ENCODE peak calls at places on chromosomes 16 and 17, in six cellular contexts. B is fibroblast of lung; Q is CD8-positive, alpha-beta T cell; V is lower leg skin; O is lung; A is foreskin fibroblast. F is an unnamed sample.

GRCh38 chr17:77884019-77884418 is 74.5 kb upstream of the TNRC6C start:
- DNase-seq in A (no peak), B (no peak), V (no peak), Q (no peak), O (no peak), F (no peak)

GRCh38 chr16:81889896-81890634 is 111.0 kb downstream of the PLCG2 start:
- DNase-seq in Q (peak), V (no peak), O (peak), A (peak), B (peak), F (peak)

GRCh38 chr17:7947651-7948050 is 15.6 kb downstream of the CNTROB start:
- DNase-seq in Q (no peak), V (no peak), B (no peak), O (no peak), A (no peak), F (no peak)

GRCh38 chr16:75494696-75495601 is at the start of gene CHST6:
- DNase-seq in Q (no peak), A (no peak), B (no peak), O (no peak), V (no peak), F (no peak)

GRCh38 chr17:64323774-64324173 is 60.7 kb upstream of the TEX2 start:
- DNase-seq in V (no peak), B (no peak), O (no peak), A (no peak), Q (no peak), F (no peak)

GRCh38 chr17:73924083-73924482 is 279.4 kb upstream of the RPL38 start:
- DNase-seq in A (no peak), B (no peak), V (no peak), Q (no peak), O (no peak), F (no peak)

GRCh38 chr17:34306466-34306865 is 12.8 kb upstream of the CCL8 start:
- DNase-seq in Q (no peak), A (peak), B (peak), V (peak), O (peak), F (no peak)

GRCh38 chr17:76273923-76274558 is 8.9 kb downstream of the UBALD2 start:
- DNase-seq in Q (no peak), A (no peak), V (no peak), O (no peak), B (no peak), F (no peak)

GRCh38 chr17:82338858-82339633 is 5.5 kb upstream of the SECTM1 start:
- DNase-seq in V (no peak), B (peak), Q (no peak), A (peak), O (no peak), F (no peak)

GRCh38 chr17:35082073-35082657 is 18.7 kb upstream of the RFFL start:
- DNase-seq in B (peak), Q (no peak), O (no peak), A (peak), V (no peak), F (no peak)

GRCh38 chr16:53893731-53894435 is 189.9 kb downstream of the FTO start:
- DNase-seq in V (no peak), O (no peak), B (peak), A (peak), Q (no peak), F (no peak)

GRCh38 chr17:55420776-55421178 is 858 bp downstream of the MMD start:
- DNase-seq in V (peak), B (peak), A (no peak), Q (no peak), O (peak), F (no peak)

GRCh38 chr16:69328854-69329316 is 1.5 kb downstream of the PDF start:
- DNase-seq in A (no peak), B (peak), O (no peak), Q (no peak), V (peak), F (no peak)

GRCh38 chr17:67390646-67391480 is 13.8 kb downstream of the PITPNC1 start:
- DNase-seq in V (no peak), B (peak), Q (peak), O (peak), A (peak), F (peak)

GRCh38 chr17:2120550-2121335 is 65.8 kb downstream of the HIC1 start:
- DNase-seq in Q (no peak), O (no peak), V (peak), B (no peak), A (peak), F (no peak)

GRCh38 chr16:72072514-72073342 is 9.7 kb downstream of the HPR start:
- DNase-seq in Q (no peak), V (no peak), A (no peak), B (peak), O (no peak), F (no peak)

GRCh38 chr17:3995067-3995466 is 30.8 kb upstream of the ATP2A3 start:
- DNase-seq in Q (no peak), O (no peak), A (no peak), B (no peak), V (no peak), F (no peak)

GRCh38 chr16:86553356-86553755 is 1.7 kb downstream of the MTHFSD start:
- DNase-seq in Q (no peak), O (no peak), B (no peak), V (no peak), A (no peak), F (no peak)

GRCh38 chr16:87613961-87614360 is 11.7 kb downstream of the JPH3 start:
- DNase-seq in V (peak), B (no peak), Q (no peak), O (no peak), A (no peak), F (no peak)
- H3K4me3 ChIP-seq in V (no peak), B (no peak), Q (no peak), O (no peak), A (no peak), F (no peak)

DNA sequence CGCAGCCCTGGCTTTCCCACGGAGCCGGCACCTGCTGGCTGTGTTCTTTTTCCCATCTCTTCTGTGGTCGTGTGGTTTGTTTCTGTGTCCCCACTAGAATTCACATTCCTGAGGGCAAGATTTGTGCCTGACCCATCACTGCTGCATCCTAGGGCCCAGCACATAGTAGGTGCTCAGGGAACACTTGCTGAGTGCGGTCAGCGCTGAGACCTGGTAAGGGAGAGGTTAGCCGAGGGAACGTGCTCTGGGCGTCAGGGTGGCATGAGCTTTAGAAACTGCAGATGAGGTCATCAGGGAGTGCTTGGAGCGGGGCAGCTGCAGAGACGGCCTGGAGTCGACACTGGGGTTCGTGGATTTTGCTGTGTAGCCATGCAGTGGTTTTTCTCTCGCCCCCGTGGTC is 5.9 kb downstream of the DEF8 start:
- DNase-seq in B (no peak), A (no peak), O (no peak), V (no peak), Q (no peak), F (no peak)
- TF ChIP-seq CTCF in B (no peak), A (no peak), O (no peak), V (no peak), Q (no peak), F (no peak)

GRCh38 chr17:15947331-15947730 is 2.4 kb downstream of the ADORA2B start:
- DNase-seq in A (peak), V (no peak), O (no peak), B (peak), Q (no peak), F (no peak)
- H3K4me3 ChIP-seq in A (no peak), V (no peak), O (no peak), B (peak), Q (no peak), F (no peak)

GRCh38 chr17:32912218-32912897 is 15.6 kb upstream of the TMEM98 start:
- DNase-seq in B (peak), A (peak), Q (no peak), O (peak), V (peak), F (no peak)
- TF ChIP-seq CTCF in B (peak), A (peak), Q (no peak), O (no peak), V (no peak), F (no peak)

GRCh38 chr17:37088459-37088858 is 139.7 kb downstream of the AATF start:
- DNase-seq in V (no peak), A (no peak), O (no peak), Q (no peak), B (no peak), F (no peak)
- H3K4me3 ChIP-seq in V (no peak), A (no peak), O (no peak), Q (no peak), B (no peak), F (no peak)

GRCh38 chr16:67199808-67200198 is 872 bp downstream of the ELMO3 start:
- DNase-seq in V (no peak), A (no peak), O (no peak), Q (no peak), B (no peak), F (no peak)
- TF ChIP-seq CTCF in V (no peak), A (no peak), O (no peak), Q (no peak), B (no peak), F (no peak)

GRCh38 chr16:58492735-58493134 is 7.2 kb upstream of the NDRG4 start:
- DNase-seq in Q (no peak), A (no peak), O (no peak), B (no peak), V (no peak), F (no peak)

GRCh38 chr16:58493756-58494431 is 6.0 kb upstream of the NDRG4 start:
- DNase-seq in V (no peak), Q (no peak), O (no peak), B (no peak), A (no peak), F (no peak)

GRCh38 chr16:58497468-58497867 is 2.5 kb upstream of the NDRG4 start:
- DNase-seq in B (no peak), A (no peak), Q (no peak), O (no peak), V (no peak), F (no peak)

GRCh38 chr16:58495861-58496331 is 4.0 kb upstream of the NDRG4 start:
- DNase-seq in Q (no peak), V (no peak), A (no peak), O (no peak), B (no peak), F (no peak)

DNA sequence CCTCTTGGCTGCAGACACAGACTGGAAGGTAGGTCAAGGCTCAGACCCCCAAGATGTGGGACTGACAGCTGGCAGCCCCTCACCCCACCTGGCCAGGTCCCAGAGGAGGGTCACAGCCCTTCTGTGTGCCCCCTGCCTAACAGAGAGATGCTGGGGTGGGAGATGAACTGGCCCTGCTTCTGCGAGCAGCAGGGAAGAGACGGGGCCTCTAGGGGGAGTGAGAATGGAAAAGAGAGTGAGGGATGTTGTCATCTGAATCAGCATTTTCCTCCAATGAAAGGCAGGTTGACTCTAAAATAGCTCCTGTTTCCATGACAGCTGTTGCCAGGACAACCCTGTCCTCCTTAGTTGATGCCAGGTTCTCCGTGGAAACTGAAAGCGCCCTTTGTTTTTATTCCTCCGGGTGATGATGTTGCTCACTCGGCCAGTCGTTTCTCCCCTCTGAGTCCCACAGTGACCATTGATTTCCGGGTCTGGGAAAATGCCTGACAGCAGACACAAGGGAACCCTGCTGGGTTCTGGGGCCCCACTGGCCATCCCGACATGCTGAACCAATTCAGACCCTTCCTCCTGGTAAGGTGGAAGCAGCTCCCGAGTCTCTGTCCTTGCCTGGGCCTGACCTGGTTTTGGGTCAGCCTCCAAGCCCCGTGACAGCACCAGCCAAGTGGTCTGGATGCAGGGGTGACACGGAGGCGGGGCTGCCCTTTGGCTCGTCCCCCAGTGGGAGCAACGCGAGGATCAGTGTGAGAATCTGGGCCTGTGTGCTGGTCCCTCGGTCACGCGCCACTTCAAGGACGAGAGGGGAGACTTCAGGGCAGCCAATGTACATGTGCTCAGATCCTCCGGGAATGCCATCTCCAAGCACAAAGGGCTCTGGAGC is 4.7 kb upstream of the NDRG4 start:
- DNase-seq in Q (no peak), B (peak), O (peak), V (no peak), A (peak), F (peak)
- H3K4me3 ChIP-seq in Q (no peak), B (no peak), O (no peak), V (no peak), A (no peak), F (no peak)

F was measured in GM12864.